ENCODE peak calls at places on chromosomes 3 and 15, in seven cellular contexts. T is cardiac muscle cell, L is GM12865, S is dorsolateral prefrontal cortex, X is NCI-H69, B is smooth muscle cell of the brain vasculature, K is mesenchymal stem cell. U is an unnamed sample.

GRCh38 chr15:36177590-36178281 is 401.7 kb upstream of the CDIN1 start:
- DNase-seq in T (no peak), L (no peak), S (no peak), X (peak), B (no peak), K (peak), U (peak)

GRCh38 chr3:177473184-177473583 is 275.9 kb upstream of the TBL1XR1 start:
- DNase-seq in T (no peak), L (no peak), S (no peak), X (no peak), B (no peak), K (no peak), U (no peak)

GRCh38 chr3:170089862-170090600 is 52.2 kb downstream of the GPR160 start:
- DNase-seq in T (no peak), L (no peak), S (no peak), X (no peak), B (no peak), K (no peak), U (no peak)

GRCh38 chr3:47910233-47910632 is 106.0 kb downstream of the MAP4 start:
- DNase-seq in T (no peak), L (no peak), S (no peak), X (no peak), B (no peak), K (no peak), U (no peak)

GRCh38 chr3:128878556-128879124 is 780 bp upstream of the ACAD9 start:
- DNase-seq in T (peak), L (peak), S (no peak), X (peak), B (peak), K (peak), U (peak)

GRCh38 chr15:85579957-85580694 is 199.7 kb downstream of the AKAP13 start:
- DNase-seq in T (no peak), L (no peak), S (no peak), X (no peak), B (no peak), K (no peak), U (no peak)

GRCh38 chr15:65824941-65825544 is 33.0 kb upstream of the DENND4A start:
- DNase-seq in T (no peak), L (no peak), S (no peak), X (no peak), B (no peak), K (peak), U (no peak)

GRCh38 chr3:159823763-159824162 is 164.9 kb upstream of the IL12A start:
- DNase-seq in T (no peak), L (no peak), S (no peak), X (peak), B (no peak), K (no peak), U (no peak)

GRCh38 chr3:5022966-5023776 is 43.9 kb downstream of the BHLHE40 start:
- DNase-seq in T (no peak), L (peak), S (no peak), X (peak), B (peak), K (peak), U (no peak)

GRCh38 chr3:170867143-170867542 is 2.9 kb downstream of the RPL22L1 start:
- DNase-seq in T (no peak), L (peak), S (no peak), X (no peak), B (no peak), K (peak), U (no peak)

GRCh38 chr3:122021811-122022401 is at the start of gene ILDR1:
- DNase-seq in T (peak), L (peak), S (no peak), X (peak), B (no peak), K (no peak), U (peak)

GRCh38 chr3:109059289-109059688 is 58.6 kb downstream of the MORC1 start:
- DNase-seq in T (no peak), L (peak), S (no peak), X (no peak), B (no peak), K (no peak), U (no peak)

GRCh38 chr15:99032935-99033334 is 25.3 kb upstream of the PGPEP1L start:
- DNase-seq in T (no peak), L (no peak), S (no peak), X (no peak), B (no peak), K (no peak), U (no peak)

GRCh38 chr15:38589502-38589901 is 24.9 kb upstream of the RASGRP1 start:
- DNase-seq in T (no peak), L (no peak), S (no peak), X (peak), B (no peak), K (peak), U (no peak)

GRCh38 chr15:41491889-41492288 is 1.8 kb upstream of the ITPKA start:
- DNase-seq in T (no peak), L (no peak), S (no peak), X (no peak), B (no peak), K (no peak), U (no peak)

GRCh38 chr15:38652998-38653397 is 88.4 kb upstream of the RASGRP1 start:
- DNase-seq in T (no peak), L (peak), S (no peak), X (no peak), B (no peak), K (no peak), U (no peak)

GRCh38 chr15:28003302-28004037 is 95.6 kb downstream of the OCA2 start:
- DNase-seq in T (no peak), L (no peak), S (no peak), X (no peak), B (no peak), K (no peak), U (no peak)

GRCh38 chr3:123934250-123934649 is 26.8 kb downstream of the CCDC14 start:
- DNase-seq in T (no peak), L (no peak), S (no peak), X (no peak), B (no peak), K (no peak), U (no peak)

GRCh38 chr15:51218249-51218648 is 120.1 kb downstream of the CYP19A1 start:
- DNase-seq in T (no peak), L (no peak), S (no peak), X (no peak), B (no peak), K (no peak), U (no peak)

GRCh38 chr3:62159693-62160092 is 213.7 kb downstream of the FEZF2 start:
- DNase-seq in T (no peak), L (no peak), S (no peak), X (no peak), B (no peak), K (no peak), U (no peak)

GRCh38 chr15:60021589-60022378 is 17.7 kb downstream of the FOXB1 start:
- DNase-seq in T (no peak), L (no peak), S (no peak), X (no peak), B (no peak), K (no peak), U (no peak)

GRCh38 chr3:105915524-105915923 is 46.7 kb upstream of the CBLB start:
- DNase-seq in T (no peak), L (no peak), S (no peak), X (no peak), B (no peak), K (no peak), U (no peak)

GRCh38 chr3:9909221-9910013 is 6.8 kb downstream of the IL17RE start:
- DNase-seq in T (no peak), L (peak), S (no peak), X (no peak), B (no peak), K (no peak), U (no peak)

GRCh38 chr3:71515640-71516383 is 67.7 kb downstream of the FOXP1 start:
- DNase-seq in T (no peak), L (no peak), S (no peak), X (no peak), B (no peak), K (no peak), U (no peak)

GRCh38 chr3:116135462-116135861 is 309.8 kb downstream of the LSAMP start:
- DNase-seq in T (peak), L (peak), S (no peak), X (peak), B (no peak), K (peak), U (no peak)

GRCh38 chr3:38297947-38298711 is 16.0 kb downstream of the SLC22A14 start:
- DNase-seq in T (no peak), L (peak), S (no peak), X (peak), B (no peak), K (peak), U (no peak)

GRCh38 chr15:65049418-65049840 is 4.2 kb downstream of the SLC51B start:
- DNase-seq in T (peak), L (peak), S (peak), X (peak), B (peak), K (peak), U (peak)

GRCh38 chr15:39300451-39301153 is 280.3 kb upstream of the THBS1 start:
- DNase-seq in T (no peak), L (no peak), S (no peak), X (no peak), B (no peak), K (peak), U (no peak)

GRCh38 chr3:42719002-42719401 is 16.4 kb upstream of the HHATL start:
- DNase-seq in T (no peak), L (no peak), S (no peak), X (no peak), B (no peak), K (no peak), U (no peak)

GRCh38 chr3:10941972-10942371 is 50.6 kb upstream of the SLC6A1 start:
- DNase-seq in T (no peak), L (peak), S (no peak), X (no peak), B (no peak), K (no peak), U (no peak)

GRCh38 chr3:56673781-56674457 is 9.1 kb downstream of the TASOR start:
- DNase-seq in T (no peak), L (no peak), S (no peak), X (no peak), B (no peak), K (peak), U (no peak)

GRCh38 chr15:33111051-33111451 is 83.5 kb downstream of the FMN1 start:
- DNase-seq in T (no peak), L (no peak), S (no peak), X (peak), B (no peak), K (no peak), U (no peak)

GRCh38 chr15:67758610-67759300 is 66.6 kb upstream of the SKOR1 start:
- DNase-seq in T (no peak), L (no peak), S (no peak), X (no peak), B (no peak), K (no peak), U (no peak)

GRCh38 chr3:144652573-144652972 is 681.0 kb downstream of the DIPK2A start:
- DNase-seq in T (no peak), L (no peak), S (no peak), X (no peak), B (no peak), K (peak), U (no peak)

GRCh38 chr3:13647314-13648059 is 98.6 kb downstream of the FBLN2 start:
- DNase-seq in T (no peak), L (no peak), S (no peak), X (peak), B (no peak), K (peak), U (no peak)

GRCh38 chr15:57019496-57020160 is 101.2 kb downstream of the TCF12 start:
- DNase-seq in T (no peak), L (no peak), S (no peak), X (peak), B (no peak), K (no peak), U (no peak)

GRCh38 chr3:173553635-173554280 is 156.2 kb downstream of the NLGN1 start:
- DNase-seq in T (peak), L (peak), S (no peak), X (peak), B (no peak), K (peak), U (peak)

GRCh38 chr3:139113231-139113749 is 68.6 kb upstream of the PRR23C start:
- DNase-seq in T (no peak), L (no peak), S (no peak), X (no peak), B (no peak), K (no peak), U (no peak)

GRCh38 chr3:99699841-99700240 is 61.4 kb downstream of the COL8A1 start:
- DNase-seq in T (no peak), L (peak), S (no peak), X (no peak), B (no peak), K (peak), U (no peak)

U was measured in NCI-H146.